ENCODE peak calls at places on chromosomes 1 and 21, in nine cellular contexts. M is stimulated activated CD4-positive, alpha-beta T cell treated with anti-CD3 and anti-CD28 coated beads, Interleukin-2, amount 100 ng/mL, for 24 hours; T is ecto neural progenitor cell; O is AG08396; U is cerebellar cortex; R is glomerular endothelial cell; L is hepatocyte; S is activated naive CD4-positive, alpha-beta T cell; G is HEK293T. N is an unnamed sample.

GRCh38 chr1:169546087-169546995 is 39.9 kb downstream of the F5 start:
- DNase-seq in U (peak; percentile 77), M (peak; percentile 38), G (peak; percentile 54), R (peak; percentile 41), O (peak; percentile 25), L (peak; percentile 87), T (no peak), S (peak; percentile 7), N (peak; percentile 36)

GRCh38 chr1:30512253-30512921 is 211.0 kb downstream of the MATN1 start:
- DNase-seq in R (no peak), O (no peak), L (no peak), G (no peak), S (no peak), T (no peak), U (no peak), M (no peak), N (no peak)

GRCh38 chr1:54754486-54755285 is 9.6 kb downstream of the PARS2 start:
- DNase-seq in R (no peak), G (no peak), U (no peak), M (no peak), T (no peak), L (no peak), S (no peak), O (no peak), N (no peak)

GRCh38 chr1:206550446-206550845 is 43.1 kb downstream of the RASSF5 start:
- DNase-seq in R (no peak), O (no peak), T (no peak), L (no peak), U (no peak), S (no peak), G (no peak), M (no peak), N (no peak)

GRCh38 chr1:10738125-10738746 is 58.2 kb downstream of the CASZ1 start:
- DNase-seq in M (no peak), T (no peak), R (no peak), O (no peak), S (no peak), G (no peak), L (no peak), U (no peak), N (no peak)

GRCh38 chr21:46424621-46425020 is 34.1 kb upstream of the DIP2A start:
- DNase-seq in M (no peak), G (no peak), T (no peak), O (no peak), U (no peak), L (no peak), R (no peak), S (peak; percentile 8), N (no peak)

GRCh38 chr1:60449876-60450275 is 376.3 kb upstream of the C1orf87 start:
- DNase-seq in O (no peak), R (no peak), T (no peak), U (no peak), G (no peak), L (no peak), S (no peak), M (no peak), N (no peak)

GRCh38 chr1:65921461-65921860 is 128.8 kb downstream of the PDE4B start:
- DNase-seq in R (no peak), S (no peak), G (no peak), T (no peak), U (no peak), M (no peak), L (peak; percentile 3), O (no peak), N (no peak)

GRCh38 chr1:181135815-181136737 is 47.6 kb downstream of the IER5 start:
- DNase-seq in M (no peak), G (no peak), O (peak; percentile 82), S (no peak), U (peak; percentile 69), R (no peak), T (no peak), L (no peak), N (no peak)

GRCh38 chr1:157198619-157199420 is 60.6 kb upstream of the ETV3 start:
- DNase-seq in M (no peak), T (no peak), U (no peak), R (no peak), O (no peak), G (no peak), S (no peak), L (peak; percentile 71), N (no peak)

GRCh38 chr1:93598861-93599439 is 82.7 kb downstream of the BCAR3 start:
- DNase-seq in U (no peak), L (no peak), O (no peak), G (no peak), M (no peak), R (no peak), S (no peak), T (no peak), N (no peak)

GRCh38 chr1:7249516-7249915 is 464.3 kb downstream of the CAMTA1 start:
- DNase-seq in R (no peak), S (no peak), O (no peak), M (no peak), G (no peak), T (no peak), U (no peak), L (no peak), N (no peak)

GRCh38 chr1:183689770-183690204 is 36.7 kb upstream of the APOBEC4 start:
- DNase-seq in T (no peak), M (no peak), U (no peak), O (no peak), R (no peak), S (no peak), G (no peak), L (no peak), N (no peak)

GRCh38 chr1:248787430-248787829 is 31.9 kb upstream of the LYPD8 start:
- DNase-seq in M (no peak), T (no peak), S (no peak), U (no peak), O (no peak), R (no peak), L (no peak), G (no peak), N (no peak)

GRCh38 chr1:14602131-14602530 is 3.6 kb downstream of the KAZN start:
- DNase-seq in S (no peak), M (no peak), O (peak; percentile 39), R (no peak), G (no peak), L (peak; percentile 60), U (peak; percentile 83), T (peak; percentile 53), N (no peak)

N was measured in activated T-helper 2 cell treated with anti-CD3 and anti-CD28 coated beads, Interferon-gamma antibody, Interleukin-2, Interleukin-4, amounts not matched to agents 10 μg/mL and 5 μg/mL and 100 μg/mL, durations not matched to agents 14 hours and 24 hours and 36 hours.